ENCODE peak calls at places on chromosomes 13 and 19, in seven cellular contexts. A is Peyer's patch, S is cardiac muscle cell, Y is cardiac fibroblast, T is Caco-2, O is spleen, X is astrocyte. C is an unnamed sample.

GRCh38 chr19:5977785-5978605 is at the start of gene RANBP3:
- DNase-seq in A (peak), X (peak), T (peak), Y (peak), O (peak), S (peak), C (peak)

GRCh38 chr19:18408053-18408476 is 10.6 kb upstream of the LRRC25 start:
- DNase-seq in O (peak), S (no peak), T (no peak), A (peak), Y (no peak), X (no peak), C (no peak)

GRCh38 chr13:46359731-46360130 is 27.3 kb downstream of the RUBCNL start:
- DNase-seq in A (no peak), O (no peak), S (no peak), T (no peak), Y (peak), X (peak), C (no peak)

GRCh38 chr13:110047511-110047910 is 259.4 kb downstream of the COL4A1 start:
- DNase-seq in T (no peak), S (peak), Y (peak), O (no peak), A (no peak), X (peak), C (no peak)

GRCh38 chr13:52161193-52161646 is 1.8 kb upstream of the NEK3 start:
- DNase-seq in A (no peak), O (no peak), Y (no peak), S (no peak), X (no peak), T (no peak), C (no peak)

GRCh38 chr19:46429999-46430398 is 1.3 kb upstream of the PNMA8C start:
- DNase-seq in A (no peak), S (no peak), T (no peak), X (no peak), O (no peak), Y (no peak), C (no peak)

GRCh38 chr13:50955212-50955611 is 45.6 kb downstream of the RNASEH2B start:
- DNase-seq in T (no peak), A (no peak), X (no peak), S (no peak), Y (no peak), O (no peak), C (no peak)

GRCh38 chr13:109941221-109941620 is 154.8 kb upstream of the IRS2 start:
- DNase-seq in S (no peak), X (no peak), A (no peak), O (no peak), T (no peak), Y (no peak), C (no peak)

GRCh38 chr13:44051923-44052322 is 172.2 kb downstream of the LACC1 start:
- DNase-seq in X (peak), O (no peak), T (no peak), S (no peak), Y (no peak), A (no peak), C (no peak)

GRCh38 chr13:59229401-59229800 is 934.3 kb downstream of the DIAPH3 start:
- DNase-seq in Y (no peak), S (no peak), O (no peak), T (no peak), X (no peak), A (no peak), C (no peak)

GRCh38 chr13:97280478-97280877 is 58.3 kb downstream of the MBNL2 start:
- DNase-seq in X (peak), O (no peak), A (no peak), S (no peak), T (no peak), Y (no peak), C (no peak)

GRCh38 chr13:40169476-40169875 is 497.0 kb downstream of the FOXO1 start:
- DNase-seq in A (no peak), T (no peak), S (no peak), O (no peak), X (no peak), Y (no peak), C (no peak)

GRCh38 chr13:50082426-50083283 is 67.4 kb downstream of the KCNRG start:
- DNase-seq in O (peak), T (peak), S (peak), Y (peak), X (peak), A (peak), C (no peak)

GRCh38 chr13:30394798-30395191 is 27.5 kb upstream of the UBE2L5 start:
- DNase-seq in Y (peak), X (no peak), A (no peak), T (no peak), S (no peak), O (no peak), C (no peak)

GRCh38 chr19:18284710-18285430 is 3.4 kb upstream of the JUND start:
- DNase-seq in O (peak), T (no peak), A (no peak), Y (no peak), X (no peak), S (no peak), C (no peak)

GRCh38 chr19:49560358-49560900 is 19.9 kb downstream of the NOSIP start:
- DNase-seq in T (no peak), X (no peak), S (no peak), A (peak), O (no peak), Y (no peak), C (no peak)

GRCh38 chr19:16605115-16605514 is 22.9 kb downstream of the MED26 start:
- DNase-seq in X (no peak), Y (no peak), T (no peak), A (no peak), O (no peak), S (no peak), C (no peak)

GRCh38 chr19:19113040-19113541 is 25.2 kb downstream of the TMEM161A start:
- DNase-seq in O (no peak), T (no peak), A (no peak), Y (peak), S (peak), X (no peak), C (no peak)

GRCh38 chr13:75685239-75685697 is 49.1 kb downstream of the LMO7 start:
- DNase-seq in O (no peak), Y (peak), X (peak), T (peak), S (peak), A (no peak), C (peak)

GRCh38 chr13:76622336-76623045 is 263.7 kb downstream of the KCTD12 start:
- DNase-seq in A (no peak), T (no peak), O (no peak), X (no peak), Y (peak), S (peak), C (no peak)

GRCh38 chr13:100542546-100543156 is 45.9 kb downstream of the GGACT start:
- DNase-seq in T (no peak), O (no peak), Y (peak), X (peak), A (peak), S (peak), C (no peak)

GRCh38 chr13:99123101-99124045 is 77.3 kb upstream of the UBAC2 start:
- DNase-seq in T (no peak), Y (peak), A (no peak), O (no peak), X (peak), S (peak), C (no peak)

GRCh38 chr13:57286511-57287098 is 119.6 kb downstream of the PRR20E start:
- DNase-seq in Y (no peak), O (peak), T (no peak), X (no peak), A (no peak), S (no peak), C (no peak)

GRCh38 chr19:46620716-46621115 is 4.2 kb downstream of the PTGIR start:
- DNase-seq in T (no peak), X (peak), Y (peak), O (no peak), A (no peak), S (peak), C (no peak)

GRCh38 chr13:81487151-81487550 is 1146.2 kb upstream of the SPRY2 start:
- DNase-seq in A (no peak), T (peak), O (no peak), X (no peak), Y (peak), S (peak), C (peak)

GRCh38 chr13:25462301-25463125 is 90.7 kb downstream of the ATP8A2 start:
- DNase-seq in Y (no peak), T (no peak), A (no peak), O (no peak), S (no peak), X (no peak), C (no peak)

GRCh38 chr19:46411088-46412033 is 2.0 kb downstream of the CCDC8 start:
- DNase-seq in Y (no peak), O (no peak), X (no peak), T (no peak), A (no peak), S (no peak), C (no peak)

GRCh38 chr19:16386619-16387240 is 62.1 kb downstream of the KLF2 start:
- DNase-seq in O (peak), A (peak), Y (peak), S (peak), T (no peak), X (peak), C (peak)

GRCh38 chr19:46616631-46617322 is 8.1 kb downstream of the PTGIR start:
- DNase-seq in X (peak), T (peak), A (no peak), Y (peak), O (peak), S (peak), C (no peak)

GRCh38 chr19:40718774-40719391 is 2.0 kb downstream of the ITPKC start:
- DNase-seq in X (peak), A (peak), O (peak), S (peak), T (peak), Y (peak), C (no peak)

DNA sequence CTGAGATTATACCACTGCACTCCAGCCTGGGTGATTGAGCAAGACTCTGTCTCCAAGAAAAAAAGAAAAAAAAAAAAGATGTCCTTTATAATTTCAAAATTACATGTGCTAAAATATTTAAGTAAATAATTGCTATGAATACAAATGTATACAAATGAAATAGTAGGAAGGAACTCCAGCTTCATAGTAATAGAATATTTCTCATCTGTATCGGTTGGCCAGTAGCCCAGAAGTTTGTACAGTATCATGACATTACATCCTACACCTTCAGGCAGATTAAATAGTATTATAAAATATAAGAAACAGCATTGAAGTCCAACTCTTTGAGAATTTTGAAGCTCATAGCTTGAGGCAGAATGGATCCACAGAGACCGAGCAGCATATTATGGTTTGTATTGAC is 36.5 kb upstream of the CLDN10 start:
- DNase-seq in Y (no peak), A (no peak), O (no peak), S (no peak), T (no peak), X (no peak), C (no peak)
- H3K4me3 ChIP-seq in Y (no peak), A (no peak), O (no peak), S (no peak), T (no peak), X (no peak), C (no peak)

GRCh38 chr13:72782717-72783116 is 784 bp downstream of the PIBF1 start:
- DNase-seq in A (no peak), S (peak), O (no peak), X (peak), T (no peak), Y (peak), C (no peak)

DNA sequence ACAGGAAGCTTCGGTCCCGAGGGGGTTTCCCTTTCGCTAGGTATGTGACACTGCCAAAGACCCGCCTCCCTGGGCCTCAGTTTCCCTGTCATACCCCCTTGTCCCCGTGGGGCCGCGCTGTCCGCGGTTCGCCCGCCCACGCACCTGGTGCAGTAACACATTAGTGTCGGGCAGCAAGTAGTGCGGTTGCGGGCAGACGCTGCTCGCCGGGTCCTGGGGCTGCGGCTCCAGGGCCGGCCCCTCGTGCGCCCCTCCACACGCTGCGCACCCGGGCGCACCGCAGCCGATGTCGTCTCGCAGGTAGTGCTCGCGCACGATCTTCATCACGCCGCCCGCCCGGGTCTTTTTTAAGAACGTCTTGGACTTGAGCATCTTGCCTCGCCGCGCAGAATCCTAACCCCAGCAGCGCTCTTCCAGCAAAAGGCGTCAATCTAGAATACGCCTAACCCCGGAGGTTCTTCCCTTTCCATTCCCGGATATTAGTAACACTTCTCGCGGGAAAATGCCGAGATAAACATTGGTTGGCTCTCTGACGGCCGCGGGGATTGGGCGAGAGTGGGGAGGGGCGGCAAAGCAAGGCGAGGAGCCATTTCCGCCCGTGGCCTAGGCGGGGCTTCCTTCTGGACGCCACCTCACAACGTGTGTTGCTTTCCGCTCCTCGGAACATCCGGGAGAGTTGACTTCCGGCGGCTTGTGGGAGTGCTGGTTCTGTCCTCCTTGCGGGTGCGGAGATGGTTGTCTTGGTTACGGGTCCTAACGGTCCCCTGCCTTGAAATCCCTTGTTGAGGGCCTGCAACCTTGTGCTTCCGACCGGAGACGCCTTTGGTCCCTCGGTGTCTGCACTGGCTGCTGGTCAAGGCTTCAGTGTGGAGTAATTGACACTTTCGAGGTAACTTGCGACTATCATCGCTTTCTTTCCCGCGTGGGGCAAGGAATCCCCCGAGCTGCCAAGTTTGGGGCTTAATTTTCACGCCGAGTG is at the start of the genes DIS3 and PIBF1:
- DNase-seq in T (peak), O (peak), S (peak), X (peak), A (peak), Y (peak), C (peak)
- H3K4me3 ChIP-seq in T (peak), O (peak), S (peak), X (peak), A (peak), Y (peak), C (peak)

DNA sequence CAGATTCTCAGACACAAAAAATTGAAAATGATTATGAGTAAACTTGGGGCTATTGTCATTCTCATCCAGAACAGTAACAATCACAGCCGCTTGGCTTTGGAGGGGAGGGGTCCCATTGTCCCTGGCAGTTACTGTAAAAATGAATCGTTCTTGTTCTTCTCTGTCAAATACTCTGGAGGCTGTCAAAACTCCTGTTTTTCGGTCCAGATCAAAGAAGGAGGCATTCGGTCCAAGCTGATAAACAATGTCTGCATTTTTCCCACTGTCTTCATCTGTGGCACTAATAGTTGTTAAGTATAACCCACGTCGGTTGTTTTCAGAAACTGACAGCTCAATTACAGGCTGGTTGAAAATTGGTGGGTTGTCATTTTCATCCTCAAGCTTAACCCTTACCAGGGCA is 3.5 kb downstream of the PCDH9 start:
- DNase-seq in O (no peak), T (no peak), Y (no peak), X (no peak), S (no peak), A (no peak), C (no peak)
- H3K4me3 ChIP-seq in O (no peak), T (no peak), Y (no peak), X (no peak), S (no peak), A (no peak), C (no peak)

GRCh38 chr19:1270168-1270853 is 1.2 kb downstream of the CIRBP start:
- DNase-seq in O (peak), T (no peak), A (no peak), Y (no peak), X (no peak), S (no peak), C (no peak)
- H3K4me3 ChIP-seq in O (peak), T (peak), A (peak), Y (peak), X (peak), S (peak), C (peak)

DNA sequence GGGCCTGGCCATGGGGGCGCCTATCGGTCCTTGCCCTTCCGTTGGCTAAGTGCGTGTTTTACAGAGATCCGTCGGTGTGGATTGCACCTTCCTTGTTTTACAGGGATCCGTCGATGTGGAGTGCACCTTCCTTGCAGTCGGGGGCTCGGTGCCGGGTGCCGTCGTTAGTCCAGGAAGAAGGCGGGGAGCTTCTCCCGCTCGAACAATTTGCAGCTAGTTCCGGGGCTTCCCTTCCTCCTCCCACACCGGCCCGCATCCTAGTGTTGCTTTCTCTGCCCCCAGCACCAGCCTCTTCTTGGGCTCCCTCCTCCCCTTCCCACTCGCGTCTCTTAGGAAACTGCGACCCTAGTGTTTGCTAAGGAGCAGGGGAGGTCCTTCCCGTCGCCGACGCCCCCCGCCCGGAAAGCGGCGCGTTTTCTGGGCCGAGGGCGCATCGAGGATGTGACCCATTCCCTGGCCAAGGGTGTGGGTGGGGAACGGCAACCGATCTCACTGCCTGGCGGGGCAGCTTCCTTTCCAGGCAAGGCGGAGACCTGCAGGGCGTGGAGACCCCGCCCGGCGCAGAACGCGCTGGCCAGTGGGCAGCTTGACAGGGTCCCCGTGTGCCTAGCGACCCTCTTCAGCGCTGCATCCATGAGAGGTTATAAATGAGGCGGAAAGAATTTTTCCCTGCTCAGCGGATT is 75.7 kb upstream of the ZNF91 start:
- DNase-seq in Y (no peak), T (no peak), X (no peak), O (no peak), A (no peak), S (no peak), C (no peak)
- H3K4me3 ChIP-seq in Y (no peak), T (no peak), X (no peak), O (peak), A (no peak), S (no peak), C (peak)

DNA sequence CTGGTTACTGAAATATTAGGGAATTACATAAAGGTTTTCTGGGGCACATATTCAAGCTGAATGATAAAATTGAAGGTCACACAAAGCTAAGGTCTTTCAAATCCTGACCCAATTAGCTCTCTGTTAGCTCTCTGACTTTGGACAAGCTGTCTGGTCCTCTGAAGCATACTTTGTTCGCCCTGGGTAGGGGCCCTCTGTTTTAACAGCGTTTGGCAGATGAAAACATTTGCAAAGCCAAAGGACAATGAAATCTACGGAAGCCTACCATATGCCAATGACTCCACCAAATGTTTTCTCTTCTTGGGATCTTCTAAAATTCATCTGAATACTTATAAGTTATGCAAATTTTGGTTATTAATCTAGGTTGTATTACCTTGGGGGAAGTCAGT is 14.5 kb upstream of the GJA3 start:
- DNase-seq in X (no peak), S (no peak), T (no peak), O (no peak), A (no peak), Y (no peak), C (no peak)
- H3K4me3 ChIP-seq in X (peak), S (no peak), T (no peak), O (no peak), A (no peak), Y (no peak), C (no peak)

GRCh38 chr19:374183-374885 is 29.7 kb upstream of the MIER2 start:
- DNase-seq in A (no peak), T (no peak), O (peak), S (no peak), X (no peak), Y (no peak), C (no peak)
- H3K4me3 ChIP-seq in A (no peak), T (no peak), O (no peak), S (no peak), X (no peak), Y (no peak), C (no peak)

GRCh38 chr19:50838239-50838638 is 4.9 kb upstream of the KLK15 start:
- DNase-seq in A (no peak), X (no peak), Y (peak), T (no peak), S (peak), O (no peak), C (no peak)

GRCh38 chr19:50835103-50835784 is 1.9 kb upstream of the KLK15 start:
- DNase-seq in O (no peak), X (no peak), Y (peak), A (no peak), S (peak), T (peak), C (no peak)

GRCh38 chr19:50835785-50836542 is 2.6 kb upstream of the KLK15 start:
- DNase-seq in S (peak), X (peak), T (peak), O (peak), A (peak), Y (peak), C (no peak)

GRCh38 chr19:50837300-50837699 is 3.9 kb upstream of the KLK15 start:
- DNase-seq in A (no peak), O (peak), Y (no peak), T (no peak), S (no peak), X (no peak), C (no peak)

GRCh38 chr19:50836543-50837195 is 3.3 kb upstream of the KLK15 start:
- DNase-seq in A (no peak), X (no peak), T (no peak), O (peak), Y (no peak), S (no peak), C (no peak)
- H3K4me3 ChIP-seq in A (peak), X (no peak), T (no peak), O (peak), Y (no peak), S (no peak), C (peak)

GRCh38 chr19:10187315-10187714 is 7.4 kb downstream of the DNMT1 start:
- DNase-seq in A (no peak), T (no peak), O (no peak), Y (no peak), X (no peak), S (no peak), C (no peak)

GRCh38 chr19:10191347-10191746 is 3.4 kb downstream of the DNMT1 start:
- DNase-seq in A (no peak), T (no peak), S (peak), X (peak), O (no peak), Y (peak), C (no peak)

GRCh38 chr19:10192922-10193321 is 1.8 kb downstream of the DNMT1 start:
- DNase-seq in A (no peak), S (no peak), O (no peak), Y (no peak), X (no peak), T (no peak), C (no peak)

GRCh38 chr19:10193666-10194499 is 870 bp downstream of the DNMT1 start:
- DNase-seq in Y (peak), T (no peak), O (peak), S (peak), A (no peak), X (peak), C (no peak)

GRCh38 chr19:10189631-10190425 is 4.9 kb downstream of the DNMT1 start:
- DNase-seq in T (no peak), Y (peak), S (no peak), O (no peak), A (no peak), X (no peak), C (no peak)
- H3K4me3 ChIP-seq in T (no peak), Y (no peak), S (no peak), O (no peak), A (no peak), X (no peak), C (no peak)